ENCODE peak calls at places on chromosome 22, in seven cellular contexts. U, L, R, V, T, Y and D are unnamed samples.

GRCh38 chr22:17945851-17946690 is 78.3 kb downstream of the MICAL3 start:
- DNase-seq in U (no peak), L (no peak), R (no peak), V (no peak), T (no peak), Y (no peak), D (no peak)

GRCh38 chr22:46233231-46233630 is 16.9 kb downstream of the CDPF1 start:
- DNase-seq in U (no peak), L (no peak), R (no peak), V (no peak), T (no peak), Y (no peak), D (no peak)

GRCh38 chr22:25161017-25161915 is 38.4 kb upstream of the CRYBB3 start:
- DNase-seq in U (no peak), L (no peak), R (no peak), V (no peak), T (no peak), Y (no peak), D (no peak)

GRCh38 chr22:27113211-27114030 is 456.0 kb downstream of the MIAT start:
- DNase-seq in U (no peak), L (peak), R (no peak), V (peak), T (no peak), Y (no peak), D (no peak)

GRCh38 chr22:35308480-35308945 is 8.8 kb downstream of the TOM1 start:
- DNase-seq in U (no peak), L (no peak), R (no peak), V (no peak), T (peak), Y (no peak), D (no peak)

GRCh38 chr22:46040471-46041465 is 63.8 kb upstream of the WNT7B start:
- DNase-seq in U (no peak), L (no peak), R (no peak), V (no peak), T (no peak), Y (no peak), D (no peak)

GRCh38 chr22:46443850-46444389 is 93.5 kb downstream of the CELSR1 start:
- DNase-seq in U (no peak), L (no peak), R (no peak), V (peak), T (no peak), Y (no peak), D (peak)

GRCh38 chr22:42608481-42609361 is 6.0 kb downstream of the POLDIP3 start:
- DNase-seq in U (no peak), L (no peak), R (no peak), V (no peak), T (no peak), Y (no peak), D (peak)

GRCh38 chr22:48021946-48022345 is 1259.5 kb downstream of the TBC1D22A start:
- DNase-seq in U (no peak), L (no peak), R (no peak), V (no peak), T (no peak), Y (no peak), D (no peak)

GRCh38 chr22:30324008-30324730 is 2.6 kb downstream of the TBC1D10A start:
- DNase-seq in U (no peak), L (no peak), R (no peak), V (no peak), T (no peak), Y (no peak), D (no peak)

GRCh38 chr22:22380098-22381030 is 128.2 kb downstream of the ZNF280B start:
- DNase-seq in U (no peak), L (no peak), R (peak), V (no peak), T (no peak), Y (peak), D (no peak)

GRCh38 chr22:48236261-48236660 is 1473.8 kb downstream of the TBC1D22A start:
- DNase-seq in U (no peak), L (no peak), R (no peak), V (no peak), T (no peak), Y (no peak), D (no peak)

GRCh38 chr22:38834215-38834953 is 9.4 kb downstream of the NPTXR start:
- DNase-seq in U (no peak), L (no peak), R (no peak), V (no peak), T (no peak), Y (no peak), D (no peak)

GRCh38 chr22:46667245-46667623 is 47.0 kb downstream of the GRAMD4 start:
- DNase-seq in U (no peak), L (no peak), R (no peak), V (no peak), T (no peak), Y (no peak), D (no peak)

GRCh38 chr22:30781271-30781875 is 86.7 kb downstream of the OSBP2 start:
- DNase-seq in U (no peak), L (no peak), R (no peak), V (no peak), T (no peak), Y (no peak), D (no peak)

GRCh38 chr22:43101306-43101705 is 9.2 kb upstream of the BIK start:
- DNase-seq in U (no peak), L (no peak), R (peak), V (no peak), T (no peak), Y (peak), D (no peak)

GRCh38 chr22:46829140-46829891 is 66.9 kb downstream of the TBC1D22A start:
- DNase-seq in U (no peak), L (no peak), R (peak), V (no peak), T (no peak), Y (no peak), D (no peak)

GRCh38 chr22:36010090-36010489 is 18.5 kb downstream of the RBFOX2 start:
- DNase-seq in U (peak), L (no peak), R (no peak), V (no peak), T (no peak), Y (peak), D (no peak)

GRCh38 chr22:45317551-45318167 is 7.9 kb downstream of the FAM118A start:
- DNase-seq in U (no peak), L (no peak), R (peak), V (no peak), T (no peak), Y (no peak), D (no peak)

DNA sequence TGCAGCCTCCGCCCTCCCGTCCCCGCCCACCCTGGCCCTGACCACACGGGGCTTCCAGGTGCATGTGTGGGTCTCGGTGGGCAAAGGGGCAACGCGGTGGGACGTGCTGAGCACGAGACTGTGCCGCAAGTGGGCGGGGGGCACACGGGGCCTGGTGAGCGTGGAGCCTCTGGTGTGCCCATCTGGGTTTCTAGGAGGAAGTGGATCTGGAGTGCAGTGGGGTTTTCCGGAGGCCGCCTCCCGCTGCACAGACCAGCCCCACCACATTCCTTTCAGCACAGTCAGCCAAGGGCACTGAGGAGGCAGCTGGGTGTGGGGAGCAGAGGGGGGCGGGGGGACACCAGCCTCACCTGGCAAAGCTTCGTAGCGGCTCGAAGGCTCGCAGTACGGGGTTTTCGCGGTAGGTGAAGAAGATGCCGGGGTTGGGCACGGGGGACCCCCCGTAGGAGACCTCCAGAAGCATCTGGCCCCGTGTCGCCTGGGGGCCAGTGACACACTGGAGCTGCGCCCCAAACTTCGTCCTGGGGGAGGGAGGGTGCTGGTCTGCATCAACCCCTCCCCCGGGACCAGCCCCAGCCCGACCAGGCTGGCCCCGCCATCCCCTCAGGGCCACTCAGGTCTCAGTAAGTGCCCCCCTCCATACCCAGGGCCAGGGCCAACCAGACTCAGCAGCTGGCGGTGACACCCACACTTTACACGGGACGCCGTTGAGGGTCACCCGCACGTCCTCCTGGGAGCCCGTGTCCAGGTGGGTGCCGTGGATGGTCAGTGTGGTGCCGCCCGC is 12.4 kb upstream of the MAPK11 start:
- DNase-seq in U (no peak), L (peak), R (no peak), V (no peak), T (no peak), Y (no peak), D (no peak)
- TF ChIP-seq YY1 in U (no peak), L (peak), R (no peak), V (no peak), T (no peak), Y (no peak), D (no peak)

GRCh38 chr22:39958916-39959639 is 1.1 kb upstream of the TMA7B start:
- DNase-seq in U (no peak), L (no peak), R (no peak), V (no peak), T (no peak), Y (peak), D (no peak)
- TF ChIP-seq YY1 in U (no peak), L (no peak), R (no peak), V (no peak), T (no peak), Y (no peak), D (no peak)

GRCh38 chr22:28750471-28750881 is 8.6 kb downstream of the HSCB start:
- DNase-seq in U (no peak), L (no peak), R (no peak), V (no peak), T (no peak), Y (no peak), D (no peak)
- TF ChIP-seq YY1 in U (no peak), L (no peak), R (no peak), V (no peak), T (no peak), Y (no peak), D (no peak)

GRCh38 chr22:23847991-23848864 is 9.4 kb upstream of the DERL3 start:
- DNase-seq in U (no peak), L (no peak), R (no peak), V (no peak), T (no peak), Y (no peak), D (no peak)
- TF ChIP-seq YY1 in U (no peak), L (no peak), R (no peak), V (no peak), T (no peak), Y (no peak), D (no peak)

GRCh38 chr22:32040324-32040904 is 2.6 kb upstream of the SLC5A1 start:
- DNase-seq in U (no peak), L (no peak), R (peak), V (no peak), T (no peak), Y (no peak), D (no peak)

GRCh38 chr22:32044477-32044876 is 1.4 kb downstream of the SLC5A1 start:
- DNase-seq in U (no peak), L (no peak), R (no peak), V (no peak), T (no peak), Y (no peak), D (no peak)

GRCh38 chr22:32043391-32043790 is 330 bp downstream of the SLC5A1 start:
- DNase-seq in U (no peak), L (no peak), R (no peak), V (no peak), T (no peak), Y (no peak), D (no peak)

GRCh38 chr22:32044913-32045312 is 1.9 kb downstream of the SLC5A1 start:
- DNase-seq in U (no peak), L (no peak), R (peak), V (no peak), T (no peak), Y (no peak), D (no peak)

GRCh38 chr22:32042924-32043323 is at the start of gene SLC5A1:
- DNase-seq in U (no peak), L (no peak), R (no peak), V (no peak), T (no peak), Y (no peak), D (no peak)
- TF ChIP-seq YY1 in U (no peak), L (no peak), R (no peak), V (no peak), T (no peak), Y (no peak), D (no peak)

GRCh38 chr22:50713571-50714056 is 24.4 kb upstream of the ACR start:
- DNase-seq in U (no peak), L (no peak), R (no peak), V (no peak), T (no peak), Y (no peak), D (no peak)
- TF ChIP-seq YY1 in U (no peak), L (no peak), R (no peak), V (no peak), T (no peak), Y (no peak), D (no peak)

DNA sequence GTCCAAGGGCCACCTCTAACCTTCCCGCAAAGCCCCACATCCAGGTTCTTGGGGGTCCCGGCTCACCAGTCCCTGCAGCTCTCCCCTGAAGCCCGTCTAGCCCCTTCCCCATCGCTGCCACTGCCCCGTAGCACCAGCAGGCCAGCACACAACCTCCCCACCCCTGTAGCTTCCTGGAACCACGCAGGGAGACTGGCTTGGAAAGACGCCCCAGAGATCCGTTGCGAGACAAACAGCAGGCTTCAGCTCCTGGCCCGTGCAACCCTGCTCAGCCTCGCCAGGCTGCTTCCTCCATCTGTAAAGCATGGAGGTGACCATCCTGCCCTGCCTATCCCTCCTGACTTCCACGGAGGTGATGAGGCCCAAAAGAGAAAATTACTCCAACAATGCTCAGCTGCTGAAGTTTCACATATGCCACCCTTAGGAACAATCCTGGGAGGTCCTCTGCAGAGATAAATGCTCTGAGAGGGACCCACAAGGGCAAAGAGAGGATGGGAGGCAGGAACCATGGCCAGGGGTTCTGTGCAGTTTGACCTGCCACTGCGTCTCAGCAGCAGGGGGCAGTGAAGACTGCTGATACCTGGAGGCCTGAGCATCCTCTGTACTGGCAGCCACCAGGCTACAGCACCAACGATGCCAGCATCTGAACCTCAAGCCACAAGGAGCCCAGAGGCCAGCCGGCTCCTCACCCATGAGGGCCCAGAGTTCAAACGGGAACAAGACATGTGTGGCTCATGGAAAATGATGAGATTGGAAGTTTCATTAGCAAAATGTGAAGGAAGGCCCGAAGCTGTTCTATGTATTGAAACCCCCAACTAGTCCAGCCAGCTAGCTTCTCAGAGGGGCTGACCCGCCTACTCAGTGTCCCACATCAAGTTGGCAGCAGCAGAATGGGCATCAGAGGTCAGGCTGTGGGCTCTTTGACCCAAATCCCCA is 16.1 kb downstream of the DGCR2 start:
- DNase-seq in U (no peak), L (no peak), R (peak), V (no peak), T (no peak), Y (peak), D (no peak)
- TF ChIP-seq YY1 in U (no peak), L (no peak), R (no peak), V (no peak), T (no peak), Y (no peak), D (no peak)

DNA sequence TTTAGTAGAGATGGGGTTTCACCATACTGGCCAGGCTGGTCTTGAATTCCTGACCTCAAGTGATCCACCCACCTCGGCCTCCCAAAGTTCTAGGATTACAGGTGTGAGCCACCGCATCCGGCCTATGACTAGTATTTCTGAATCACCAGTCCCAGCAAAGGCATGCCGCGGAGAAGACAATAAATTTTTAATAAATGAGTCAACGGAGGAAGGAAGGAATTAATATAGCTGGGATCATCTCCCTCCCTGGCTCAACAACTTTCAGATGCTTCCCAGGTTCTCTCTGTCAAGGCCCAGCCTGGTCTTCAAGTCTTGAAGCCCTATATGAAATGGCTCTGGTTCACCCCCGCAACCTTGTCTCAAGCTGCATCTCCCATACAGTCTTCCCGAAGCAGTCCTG is 45.7 kb downstream of the CYTH4 start:
- DNase-seq in U (no peak), L (peak), R (no peak), V (no peak), T (no peak), Y (no peak), D (no peak)
- TF ChIP-seq YY1 in U (no peak), L (peak), R (no peak), V (no peak), T (no peak), Y (no peak), D (no peak)